ENCODE peak calls at places on chromosomes 5 and 9, in eight cellular contexts. C is lower lobe of right lung; A is CD4-positive, alpha-beta memory T cell; R is fibroblast of lung; X is trophoblast cell; O is adrenal gland; M is cardiac muscle cell; S is heart right ventricle. Z is an unnamed sample. For H3K4me1, the result is how much of the 10 kb centered on the place peaks cover.

GRCh38 chr5:123809594-123810172 is 297.7 kb downstream of the CSNK1G3 start:
- DNase-seq in C (no peak), X (no peak), R (no peak), M (peak), O (no peak), A (no peak), S (no peak), Z (no peak)

GRCh38 chr5:141637266-141637692 is 482 bp downstream of the RELL2 start:
- DNase-seq in O (peak), C (no peak), R (no peak), X (peak), A (peak), M (no peak), S (peak), Z (no peak)

GRCh38 chr5:95081500-95082355 is 203.2 kb downstream of the MCTP1 start:
- DNase-seq in X (no peak), R (peak), O (peak), S (peak), C (peak), A (no peak), M (no peak), Z (no peak)

GRCh38 chr9:70425192-70425591 is 10.7 kb upstream of the KLF9 start:
- DNase-seq in M (no peak), A (no peak), R (no peak), O (no peak), X (no peak), S (no peak), C (no peak), Z (no peak)

GRCh38 chr9:135718616-135719015 is 16.6 kb downstream of the KCNT1 start:
- DNase-seq in X (no peak), C (no peak), M (no peak), A (no peak), O (peak), S (no peak), R (peak), Z (no peak)

GRCh38 chr9:6538666-6539071 is 106.9 kb downstream of the GLDC start:
- DNase-seq in O (no peak), A (no peak), C (no peak), R (peak), S (no peak), X (no peak), M (no peak), Z (no peak)

GRCh38 chr5:79560774-79561524 is 47.0 kb upstream of the HOMER1 start:
- DNase-seq in X (peak), A (no peak), R (peak), M (no peak), O (no peak), C (no peak), S (no peak), Z (no peak)

GRCh38 chr9:86925686-86926085 is 21.6 kb downstream of the GAS1 start:
- DNase-seq in O (no peak), C (no peak), R (peak), M (no peak), S (no peak), A (no peak), X (no peak), Z (no peak)

GRCh38 chr9:107044872-107045271 is 181.9 kb downstream of the ZNF462 start:
- DNase-seq in R (no peak), C (no peak), O (no peak), X (no peak), M (no peak), S (no peak), A (no peak), Z (no peak)

GRCh38 chr5:127863610-127864395 is 160.6 kb downstream of the CCDC192 start:
- DNase-seq in C (no peak), M (no peak), R (peak), A (no peak), O (no peak), X (no peak), S (no peak), Z (no peak)

GRCh38 chr5:127864511-127864910 is 161.3 kb downstream of the CCDC192 start:
- DNase-seq in O (no peak), S (no peak), A (no peak), R (no peak), X (no peak), C (no peak), M (no peak), Z (no peak)

GRCh38 chr5:127863161-127863560 is 160.0 kb downstream of the CCDC192 start:
- DNase-seq in X (no peak), M (no peak), S (no peak), O (no peak), R (peak), C (no peak), A (no peak), Z (no peak)

GRCh38 chr5:127867006-127867788 is 164.0 kb downstream of the CCDC192 start:
- DNase-seq in S (no peak), O (no peak), M (no peak), C (no peak), A (no peak), X (no peak), R (no peak), Z (no peak)

DNA sequence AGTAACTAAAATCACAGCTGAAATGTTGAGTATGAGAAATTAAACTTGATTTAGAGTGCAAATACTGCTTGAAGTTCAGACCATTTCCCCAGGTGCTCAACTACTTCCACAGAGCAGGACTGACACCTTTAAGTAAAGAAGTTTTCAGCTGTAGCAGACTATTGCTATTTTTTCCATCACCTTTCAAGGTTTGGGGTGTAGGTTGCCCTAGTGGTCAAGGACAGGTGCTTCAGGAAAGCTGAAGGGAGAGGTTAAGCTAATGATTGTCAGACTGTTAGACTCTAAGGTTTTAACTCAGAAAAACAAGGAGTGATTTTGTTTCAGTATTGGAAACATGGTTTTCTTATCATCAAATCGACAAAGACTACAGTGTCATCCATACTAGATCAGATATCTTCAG is 162.1 kb downstream of the CCDC192 start:
- DNase-seq in M (no peak), S (no peak), A (no peak), C (no peak), O (no peak), R (no peak), X (no peak), Z (no peak)
- H3K27ac ChIP-seq in M (no peak), S (no peak), A (no peak), C (no peak), O (no peak), R (no peak), X (no peak), Z (no peak)

DNA sequence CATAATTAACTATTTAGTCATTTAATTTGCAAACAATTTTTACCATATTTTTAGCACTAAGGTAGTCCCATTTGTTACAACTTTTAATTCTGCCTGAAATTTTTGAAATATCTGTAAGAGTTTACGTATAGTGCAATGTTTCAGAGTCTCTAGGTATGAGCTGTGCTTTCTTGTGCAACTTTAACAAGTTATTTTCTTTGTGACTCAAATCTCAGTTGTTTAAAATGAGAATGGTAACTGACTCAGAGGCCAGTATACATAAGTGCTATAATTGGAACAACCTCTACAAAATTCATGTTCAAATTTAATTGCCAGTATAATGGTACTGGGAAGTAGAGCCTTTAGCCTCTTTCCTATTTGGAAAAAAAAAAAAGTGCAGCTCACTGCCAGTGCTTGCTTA is 14.2 kb upstream of the ZNF883 start:
- DNase-seq in A (no peak), S (no peak), O (no peak), M (no peak), R (no peak), X (no peak), C (no peak), Z (no peak)
- H3K4me3 ChIP-seq in A (no peak), S (no peak), O (no peak), M (no peak), R (no peak), X (no peak), C (no peak), Z (no peak)

DNA sequence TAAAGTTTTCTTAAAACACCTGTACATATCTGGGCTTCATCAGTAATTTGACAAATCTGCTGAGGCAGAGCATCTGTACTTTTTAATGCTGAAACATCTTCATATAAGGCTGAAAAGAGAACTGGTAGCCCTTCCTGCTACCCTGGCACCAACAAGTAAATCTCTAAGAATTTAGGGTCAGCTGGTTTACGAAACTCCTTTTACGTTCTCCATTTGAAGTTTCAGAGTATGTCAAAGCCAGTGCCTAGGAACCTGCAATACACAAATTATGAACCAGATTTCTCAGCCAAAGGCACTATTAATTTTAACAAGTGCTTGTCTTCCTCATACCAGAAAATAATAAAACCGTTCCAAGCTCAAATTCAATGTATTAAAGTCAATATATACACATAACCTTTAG is 3.8 kb downstream of the ZFAND5 start:
- DNase-seq in A (no peak), R (no peak), S (no peak), M (no peak), O (no peak), C (no peak), X (no peak), Z (no peak)
- H3K4me1 ChIP-seq in A (half or more), R (under half), S (half or more), M (half or more), O (half or more), C (half or more), X (under half), Z (under half)

GRCh38 chr9:99356512-99356971 is 134.5 kb downstream of the SEC61B start:
- DNase-seq in R (no peak), X (peak), M (no peak), A (no peak), S (peak), O (peak), C (peak), Z (peak)
- H3K27ac ChIP-seq in R (no peak), X (no peak), M (no peak), A (no peak), S (peak), O (no peak), C (peak), Z (no peak)

GRCh38 chr9:128242124-128242523 is 33.7 kb downstream of the GOLGA2 start:
- DNase-seq in O (no peak), X (no peak), C (no peak), R (no peak), M (no peak), A (no peak), S (no peak), Z (no peak)

GRCh38 chr9:128242828-128243485 is 32.9 kb downstream of the GOLGA2 start:
- DNase-seq in A (no peak), O (no peak), C (no peak), X (no peak), S (peak), M (no peak), R (no peak), Z (no peak)

GRCh38 chr9:128245293-128246151 is 30.3 kb downstream of the GOLGA2 start:
- DNase-seq in X (no peak), C (no peak), R (peak), S (peak), A (no peak), M (no peak), O (no peak), Z (no peak)

GRCh38 chr9:128244443-128245226 is 31.2 kb downstream of the GOLGA2 start:
- DNase-seq in C (peak), A (no peak), M (peak), R (peak), X (no peak), O (peak), S (peak), Z (peak)

GRCh38 chr9:128243486-128244415 is 32.1 kb downstream of the GOLGA2 start:
- DNase-seq in R (peak), C (no peak), M (no peak), X (no peak), S (peak), A (no peak), O (no peak), Z (peak)
- H3K4me3 ChIP-seq in R (peak), C (peak), M (no peak), X (no peak), S (peak), A (no peak), O (no peak), Z (no peak)

DNA sequence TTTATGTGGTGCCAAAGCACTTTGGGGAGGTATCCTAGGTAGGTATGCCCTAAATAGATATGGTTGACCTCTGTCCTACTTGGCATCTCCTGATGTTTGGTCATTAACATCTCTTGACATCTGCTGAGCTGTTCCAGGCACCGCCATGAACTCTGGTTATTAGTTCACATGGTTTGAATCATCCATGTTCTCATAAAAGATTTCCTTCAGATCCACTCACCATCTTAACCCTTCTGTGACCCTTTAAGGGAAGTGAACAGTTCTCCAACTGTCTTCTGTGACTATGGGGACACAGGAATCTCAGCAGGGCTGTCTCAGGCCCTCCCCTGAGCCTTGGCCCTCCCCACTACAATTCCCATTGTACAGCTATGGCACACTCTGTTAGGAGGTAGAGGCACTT is 167.7 kb downstream of the CDH6 start:
- DNase-seq in O (no peak), M (no peak), R (peak), X (no peak), S (no peak), C (no peak), A (no peak), Z (no peak)
- H3K4me1 ChIP-seq in O (under half), M (under half), R (under half), X (under half), S (under half), C (under half), A (under half), Z (under half)

GRCh38 chr5:77077821-77078176 is 9.3 kb downstream of the ZBED3 start:
- DNase-seq in X (no peak), A (no peak), C (no peak), S (no peak), M (no peak), R (no peak), O (no peak), Z (no peak)
- H3K27ac ChIP-seq in X (no peak), A (no peak), C (no peak), S (no peak), M (no peak), R (no peak), O (peak), Z (no peak)

Z was measured in aorta.